ENCODE peak calls at places on chromosomes 6 and 20, in four cellular contexts. T, G, W and H are unnamed samples.

GRCh38 chr6:75483136-75483952 is 10.3 kb downstream of the FILIP1 start:
- DNase-seq in W (no peak), G (no peak), T (no peak), H (no peak)

GRCh38 chr6:168496139-168496840 is 55.3 kb downstream of the SMOC2 start:
- DNase-seq in G (no peak), W (no peak), T (no peak), H (no peak)

GRCh38 chr6:6008648-6009421 is 2.1 kb upstream of the NRN1 start:
- DNase-seq in G (peak), T (peak), W (peak), H (peak)

GRCh38 chr20:19981091-19981490 is 36.1 kb upstream of the NAA20 start:
- DNase-seq in W (no peak), G (no peak), T (no peak), H (peak)

GRCh38 chr20:48858075-48858790 is 30.4 kb upstream of the PREX1 start:
- DNase-seq in G (peak), T (no peak), W (no peak), H (no peak)

GRCh38 chr20:59222982-59223610 is 59.5 kb downstream of the ZNF831 start:
- DNase-seq in T (no peak), G (no peak), W (peak), H (peak)

GRCh38 chr6:157225575-157225995 is 97.7 kb downstream of the TMEM242 start:
- DNase-seq in W (peak), T (no peak), G (no peak), H (no peak)

GRCh38 chr20:62276448-62276847 is 26.3 kb upstream of the ADRM1 start:
- DNase-seq in T (no peak), W (no peak), G (no peak), H (no peak)

GRCh38 chr6:168314948-168315347 is 4.6 kb downstream of the DACT2 start:
- DNase-seq in T (no peak), W (no peak), G (no peak), H (no peak)

GRCh38 chr6:34859951-34860350 is 27.9 kb downstream of the TAF11 start:
- DNase-seq in W (no peak), G (no peak), T (no peak), H (no peak)

GRCh38 chr6:111423960-111424846 is 58.8 kb downstream of the REV3L start:
- DNase-seq in W (no peak), G (peak), T (no peak), H (no peak)

GRCh38 chr6:11043961-11044711 is at the start of gene ELOVL2:
- DNase-seq in W (peak), G (peak), T (peak), H (peak)

GRCh38 chr6:130482645-130483390 is 117.0 kb downstream of the TMEM200A start:
- DNase-seq in W (no peak), G (no peak), T (no peak), H (no peak)

GRCh38 chr6:44034391-44034861 is 92.8 kb downstream of the MRPL14 start:
- DNase-seq in G (no peak), T (no peak), W (no peak), H (no peak)

GRCh38 chr6:143598466-143599080 is 79.2 kb upstream of the PHACTR2 start:
- DNase-seq in G (no peak), W (no peak), T (no peak), H (no peak)

GRCh38 chr6:19551611-19552010 is 285.6 kb upstream of the ID4 start:
- DNase-seq in G (no peak), T (no peak), W (no peak), H (no peak)

GRCh38 chr6:114157848-114158247 is 185.0 kb downstream of the HS3ST5 start:
- DNase-seq in T (no peak), G (no peak), W (no peak), H (no peak)

GRCh38 chr6:11762782-11763459 is 15.7 kb downstream of the ADTRP start:
- DNase-seq in T (no peak), W (no peak), G (no peak), H (no peak)

GRCh38 chr6:37515712-37516075 is 16.0 kb upstream of the CCDC167 start:
- DNase-seq in T (no peak), W (no peak), G (no peak), H (no peak)

GRCh38 chr6:37513576-37513975 is 13.9 kb upstream of the CCDC167 start:
- DNase-seq in T (no peak), W (no peak), G (no peak), H (no peak)

GRCh38 chr6:37513155-37513554 is 13.5 kb upstream of the CCDC167 start:
- DNase-seq in W (no peak), G (no peak), T (no peak), H (no peak)

GRCh38 chr6:37514840-37515239 is 15.1 kb upstream of the CCDC167 start:
- DNase-seq in G (no peak), W (no peak), T (no peak), H (no peak)

DNA sequence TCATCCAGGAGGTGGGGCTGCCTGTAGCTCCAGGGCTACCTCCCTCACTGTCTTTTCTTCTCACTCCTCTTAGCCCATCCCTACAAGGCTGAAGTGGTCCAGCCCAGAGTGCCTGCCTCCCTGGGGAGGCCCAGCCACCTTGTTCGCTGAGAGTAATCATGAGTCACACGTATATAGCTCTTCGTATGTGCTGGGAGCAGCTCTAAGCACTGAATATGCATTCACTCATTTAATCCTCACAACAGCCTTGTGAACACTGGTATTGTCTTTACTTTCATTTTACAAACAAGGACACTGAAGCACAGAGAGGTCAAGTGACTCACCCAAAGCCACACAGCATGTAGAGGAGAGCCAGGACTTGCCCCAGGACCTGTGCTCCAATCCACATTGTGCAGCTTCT is 14.7 kb upstream of the CCDC167 start:
- DNase-seq in T (no peak), G (no peak), W (no peak), H (no peak)
- TF ChIP-seq KDM1A in T (no peak), G (no peak), W (peak), H (no peak)

GRCh38 chr20:3563548-3564177 is 92.8 kb downstream of the ATRN start:
- DNase-seq in W (no peak), G (peak), T (peak), H (peak)

GRCh38 chr20:3565851-3566250 is 95.0 kb downstream of the ATRN start:
- DNase-seq in W (no peak), T (no peak), G (no peak), H (no peak)

GRCh38 chr20:3560578-3560977 is 89.8 kb downstream of the ATRN start:
- DNase-seq in W (no peak), T (no peak), G (no peak), H (no peak)

GRCh38 chr20:3560162-3560561 is 89.3 kb downstream of the ATRN start:
- DNase-seq in W (no peak), G (no peak), T (no peak), H (no peak)

DNA sequence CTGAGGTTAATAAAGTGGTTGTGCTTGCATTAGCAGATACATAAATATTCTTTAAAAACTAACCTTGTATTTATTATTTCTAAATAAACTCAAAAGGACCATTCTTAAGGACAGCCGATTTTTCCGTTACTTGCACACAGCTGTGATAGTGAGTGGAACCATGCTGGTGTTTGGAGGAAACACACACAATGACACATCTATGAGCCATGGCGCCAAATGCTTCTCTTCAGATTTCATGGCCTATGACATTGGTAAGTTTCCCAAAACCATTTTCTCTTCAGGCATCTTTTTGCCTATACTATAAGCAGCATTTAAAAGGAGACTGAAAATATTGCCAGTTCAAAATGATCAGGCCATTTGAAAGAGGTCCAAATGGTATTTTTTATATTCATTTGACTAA is 92.3 kb downstream of the ATRN start:
- DNase-seq in G (no peak), T (no peak), W (no peak), H (no peak)
- TF ChIP-seq MAFK in G (no peak), T (no peak), W (no peak), H (no peak)

DNA sequence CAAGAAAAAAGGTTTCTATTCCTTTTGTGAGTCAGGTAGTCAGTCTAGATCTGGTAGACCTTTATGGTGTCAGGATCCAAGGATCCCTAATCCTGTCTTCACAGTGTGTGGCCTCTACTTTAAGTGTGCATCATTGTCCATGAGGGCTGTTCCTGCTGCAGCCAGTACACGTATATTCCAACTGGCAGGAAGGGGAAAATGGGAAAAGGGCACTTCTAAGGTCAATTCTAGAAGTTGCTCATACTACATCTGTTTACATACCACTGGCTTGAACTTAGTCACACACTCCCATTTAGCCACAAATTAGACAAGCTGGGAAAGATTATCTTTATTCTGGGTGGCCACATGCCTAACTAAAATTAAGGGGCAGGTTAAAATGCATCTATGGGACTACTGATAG is 9.7 kb upstream of the MMS22L start:
- DNase-seq in W (no peak), G (no peak), T (no peak), H (no peak)
- TF ChIP-seq RAD21 in W (no peak), G (no peak), T (no peak), H (no peak)

DNA sequence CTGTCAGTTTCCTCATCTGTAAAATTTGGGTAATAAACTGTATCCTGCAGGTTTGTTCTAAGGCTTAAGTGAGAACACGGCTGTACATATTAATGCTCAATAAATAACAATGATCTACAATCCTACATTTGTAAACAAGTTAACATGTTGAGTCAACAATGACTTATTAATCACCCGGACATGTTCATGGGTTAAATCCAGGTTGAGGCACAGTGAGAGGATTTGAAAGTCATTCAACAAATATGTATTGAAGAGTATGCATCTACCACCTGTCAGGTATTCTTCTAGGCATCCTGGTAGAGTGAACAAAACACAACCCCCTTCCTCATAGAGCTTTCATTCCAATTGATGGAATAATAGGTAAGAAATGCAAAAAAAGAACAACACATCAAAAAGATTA is 554.7 kb upstream of the SLC35B3 start:
- DNase-seq in T (no peak), W (no peak), G (no peak), H (no peak)
- TF ChIP-seq KDM1A in T (no peak), W (no peak), G (no peak), H (no peak)

GRCh38 chr6:108116781-108117426 is 42.4 kb upstream of the OSTM1 start:
- DNase-seq in W (peak), G (no peak), T (no peak), H (no peak)

GRCh38 chr6:108115598-108116058 is 41.1 kb upstream of the OSTM1 start:
- DNase-seq in W (peak), T (peak), G (peak), H (peak)

GRCh38 chr6:108116424-108116780 is 41.9 kb upstream of the OSTM1 start:
- DNase-seq in T (no peak), W (no peak), G (no peak), H (no peak)

GRCh38 chr6:108113557-108114519 is 39.3 kb upstream of the OSTM1 start:
- DNase-seq in T (peak), W (peak), G (peak), H (peak)

DNA sequence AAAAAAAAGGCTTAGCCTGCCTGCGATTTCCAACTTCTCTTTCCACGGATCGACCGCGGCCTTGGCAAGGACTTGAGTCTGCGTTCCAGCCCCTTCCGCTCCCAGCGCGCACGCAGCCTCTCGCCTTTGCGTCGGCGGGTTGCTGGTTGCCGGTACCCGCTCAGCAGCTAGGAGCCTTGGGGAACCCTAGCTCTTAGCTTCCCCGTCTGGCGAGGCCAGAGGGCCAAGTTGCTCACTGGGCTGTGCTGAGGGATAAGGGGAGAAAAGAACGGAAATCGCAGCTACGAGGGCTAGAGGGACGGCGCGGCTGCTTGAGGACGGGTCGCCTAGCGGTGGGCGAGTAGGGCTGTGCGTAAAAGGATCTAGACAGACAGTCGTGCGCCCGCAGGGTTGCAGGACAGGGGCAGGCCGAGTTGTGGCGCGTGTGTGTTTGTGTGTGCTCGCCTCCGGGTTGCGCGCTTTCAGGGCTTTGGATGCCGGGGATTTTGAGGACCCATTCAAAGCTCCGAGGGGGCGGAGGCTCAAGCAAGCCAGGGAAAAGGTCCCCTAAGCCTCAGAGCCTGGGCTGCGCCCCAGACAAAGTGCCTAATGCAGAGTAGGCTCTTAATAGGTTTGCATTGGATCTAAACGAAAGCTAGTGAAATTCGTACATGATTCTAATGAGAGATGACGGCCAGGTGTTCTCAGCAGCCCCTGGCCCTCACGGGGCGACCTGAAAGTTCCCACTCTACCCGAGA is 40.5 kb upstream of the OSTM1 start:
- DNase-seq in W (peak), T (no peak), G (no peak), H (peak)
- TF ChIP-seq MAFK in W (no peak), T (no peak), G (no peak), H (no peak)